ENCODE peak calls at places on chromosome 15, in nine cellular contexts. J is IMR-90, W is esophagus muscularis mucosa, X is Peyer's patch, C is tibial nerve, K is suprapubic skin, D is heart left ventricle, R is body of pancreas, F is right lobe of liver. L is an unnamed sample. For H3K4me1, the result is how much of the 10 kb centered on the place peaks cover.

GRCh38 chr15:76333720-76334437 is 2.7 kb upstream of the ISL2 start:
- DNase-seq in J (no peak), W (no peak), X (no peak), C (no peak), K (no peak), D (no peak), R (no peak), F (no peak), L (no peak)

GRCh38 chr15:95577911-95578310 is 752.6 kb upstream of the NR2F2 start:
- DNase-seq in J (no peak), W (no peak), X (no peak), C (no peak), K (no peak), D (no peak), R (no peak), F (no peak), L (no peak)

GRCh38 chr15:33021806-33022389 is 172.6 kb downstream of the FMN1 start:
- DNase-seq in J (peak), W (no peak), X (no peak), C (no peak), K (no peak), D (no peak), R (peak), F (no peak), L (no peak)

GRCh38 chr15:55770808-55771207 is 27.9 kb upstream of the PRTG start:
- DNase-seq in J (no peak), W (no peak), X (no peak), C (no peak), K (no peak), D (no peak), R (no peak), F (no peak), L (no peak)

GRCh38 chr15:77611767-77612166 is 20.9 kb downstream of the LINGO1 start:
- DNase-seq in J (no peak), W (no peak), X (no peak), C (no peak), K (no peak), D (no peak), R (peak), F (no peak), L (no peak)

GRCh38 chr15:33553157-33553556 is 242.4 kb downstream of the RYR3 start:
- DNase-seq in J (no peak), W (no peak), X (no peak), C (no peak), K (no peak), D (no peak), R (no peak), F (no peak), L (no peak)

GRCh38 chr15:29677871-29678431 is 144.3 kb downstream of the TJP1 start:
- DNase-seq in J (no peak), W (no peak), X (peak), C (no peak), K (no peak), D (no peak), R (peak), F (no peak), L (no peak)

GRCh38 chr15:70853855-70854668 is at the start of gene LARP6:
- DNase-seq in J (peak), W (peak), X (peak), C (no peak), K (no peak), D (peak), R (peak), F (no peak), L (peak)

GRCh38 chr15:65100427-65100826 is 14.6 kb downstream of the UBAP1L start:
- DNase-seq in J (no peak), W (no peak), X (no peak), C (no peak), K (peak), D (no peak), R (no peak), F (no peak), L (no peak)
- H3K4me1 ChIP-seq in J (under half), W (under half), X (under half), C (under half), K (under half), D (under half), R (under half), F (under half), L (under half)

DNA sequence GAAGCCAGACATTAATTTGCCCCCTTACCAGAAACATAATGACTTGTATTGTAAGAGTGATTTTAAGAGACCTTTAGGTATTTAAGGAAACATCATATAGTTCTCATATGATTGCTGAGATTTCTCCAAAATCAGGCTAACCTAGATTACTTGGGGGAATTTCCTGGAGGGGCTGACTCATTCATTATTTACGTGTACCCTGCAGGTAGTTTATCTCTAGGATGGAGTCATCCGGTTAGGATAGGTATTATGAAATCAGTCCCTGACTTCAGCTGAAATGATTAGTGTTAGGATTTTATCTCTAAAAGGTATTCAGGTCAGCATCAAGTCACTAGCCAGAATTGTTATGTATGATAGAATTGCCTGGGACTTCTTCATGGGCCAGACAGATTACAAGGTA is 97.5 kb downstream of the TCF12 start:
- DNase-seq in J (peak), W (no peak), X (no peak), C (no peak), K (no peak), D (no peak), R (no peak), F (no peak), L (no peak)
- H3K4me3 ChIP-seq in J (no peak), W (no peak), X (no peak), C (no peak), K (no peak), D (no peak), R (no peak), F (no peak), L (no peak)

DNA sequence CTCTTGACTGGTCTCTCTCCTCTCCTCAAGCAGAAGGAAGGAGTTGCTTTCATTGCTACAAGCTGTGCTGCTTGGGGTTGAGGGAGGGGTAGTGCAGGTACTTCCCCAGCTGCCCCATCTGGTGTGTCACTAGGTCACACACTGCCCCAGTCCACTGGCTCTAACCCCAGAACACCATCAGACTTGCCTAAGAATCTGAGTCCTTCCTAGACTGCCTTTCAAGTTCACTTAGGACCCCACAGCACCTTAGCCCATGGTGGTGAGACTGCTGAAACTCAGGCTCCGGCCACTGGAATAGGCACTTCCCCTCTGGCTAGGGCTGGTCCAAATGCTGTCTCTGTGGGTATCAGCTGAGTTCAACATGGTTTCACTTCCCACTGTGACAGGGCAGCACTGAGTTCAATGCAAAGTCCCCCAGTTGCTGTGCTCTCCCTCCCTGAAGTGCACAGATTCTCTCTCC is 279.7 kb upstream of the GOLGA6L4 start:
- DNase-seq in J (no peak), W (no peak), X (no peak), C (no peak), K (no peak), D (no peak), R (no peak), F (no peak), L (no peak)
- TF ChIP-seq POLR2A in J (no peak), W (no peak), X (no peak), C (no peak), K (no peak), D (no peak), R (no peak), F (no peak), L (no peak)

DNA sequence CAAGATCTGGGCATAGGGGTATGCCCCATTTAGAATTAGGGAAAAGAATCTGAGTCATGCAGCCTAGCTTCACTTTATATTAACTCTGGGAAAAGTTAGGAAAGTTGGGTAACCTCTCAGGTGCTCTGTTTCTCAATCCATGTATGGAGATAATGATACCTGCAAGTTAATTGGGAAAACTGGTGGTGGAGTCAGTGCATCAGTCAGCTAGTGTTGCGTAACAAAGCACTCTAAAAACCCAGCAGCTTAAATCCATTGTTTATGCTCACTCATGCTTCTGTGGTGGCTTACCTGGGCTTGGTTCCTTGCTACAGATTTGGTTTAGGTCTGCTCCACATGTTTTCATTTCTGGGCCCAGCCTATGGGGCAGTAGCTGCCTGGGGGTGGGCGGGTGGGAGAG is 91.0 kb downstream of the SMAD3 start:
- DNase-seq in J (no peak), W (no peak), X (no peak), C (no peak), K (no peak), D (no peak), R (no peak), F (no peak), L (no peak)
- H3K4me1 ChIP-seq in J (under half), W (under half), X (under half), C (under half), K (under half), D (under half), R (under half), F (under half), L (under half)

GRCh38 chr15:46277994-46278885 is 643.4 kb downstream of the SQOR start:
- DNase-seq in J (no peak), W (no peak), X (no peak), C (no peak), K (no peak), D (no peak), R (no peak), F (no peak), L (no peak)
- H3K4me3 ChIP-seq in J (no peak), W (no peak), X (no peak), C (no peak), K (no peak), D (no peak), R (no peak), F (no peak), L (no peak)

L was measured in adrenal gland.